ENCODE peak calls at places on chromosomes 7 and 10, in five cellular contexts. H, W, N, U and Z are unnamed samples.
A peak's percentile ranks its signal among the peaks of the same experiment; 100 is the strongest.

GRCh38 chr10:62354941-62355340 is 19.2 kb upstream of the ZNF365 start:
- DNase-seq in W (peak; percentile 45), U (no peak), H (no peak), N (no peak), Z (no peak)

GRCh38 chr7:22329816-22330524 is 27.0 kb downstream of the RAPGEF5 start:
- DNase-seq in W (no peak), U (no peak), N (peak; percentile 48), H (no peak), Z (no peak)

GRCh38 chr10:21995557-21995956 is 8.0 kb downstream of the DNAJC1 start:
- DNase-seq in H (no peak), W (peak; percentile 46), N (no peak), U (no peak), Z (no peak)

GRCh38 chr7:28903779-28904538 is 54.2 kb downstream of the TRIL start:
- DNase-seq in U (no peak), H (no peak), W (peak; percentile 31), N (no peak), Z (no peak)

GRCh38 chr10:122033224-122033926 is 44.4 kb downstream of the TACC2 start:
- DNase-seq in U (no peak), N (peak; percentile 29), H (no peak), W (no peak), Z (no peak)

GRCh38 chr10:50536617-50537252 is 87.0 kb downstream of the SGMS1 start:
- DNase-seq in H (no peak), N (no peak), U (no peak), W (peak; percentile 79), Z (no peak)

GRCh38 chr7:98252655-98253054 is 623 bp upstream of the TECPR1 start:
- DNase-seq in U (no peak), N (no peak), H (no peak), W (peak; percentile 49), Z (no peak)

GRCh38 chr7:67422601-67423000 is 426.0 kb downstream of the TYW1 start:
- DNase-seq in W (no peak), H (no peak), N (no peak), U (no peak), Z (no peak)

GRCh38 chr7:135508853-135509588 is 881 bp downstream of the CNOT4 start:
- DNase-seq in U (no peak), W (peak; percentile 59), N (peak; percentile 39), H (peak; percentile 26), Z (peak; percentile 62)

GRCh38 chr7:74708569-74709275 is 51.2 kb downstream of the GTF2I start:
- DNase-seq in N (no peak), H (no peak), W (no peak), U (no peak), Z (no peak)

GRCh38 chr7:24917510-24918239 is 62.3 kb downstream of the OSBPL3 start:
- DNase-seq in U (no peak), W (peak; percentile 86), N (no peak), H (no peak), Z (no peak)

GRCh38 chr10:43419997-43420368 is 11.0 kb upstream of the HNRNPF start:
- DNase-seq in N (no peak), W (no peak), U (no peak), H (no peak), Z (no peak)

GRCh38 chr10:43421201-43421507 is 12.2 kb upstream of the HNRNPF start:
- DNase-seq in W (no peak), H (no peak), N (no peak), U (no peak), Z (no peak)

GRCh38 chr10:43415544-43415943 is 6.6 kb upstream of the HNRNPF start:
- DNase-seq in H (no peak), W (no peak), N (no peak), U (no peak), Z (no peak)

GRCh38 chr10:43420369-43421200 is 11.6 kb upstream of the HNRNPF start:
- DNase-seq in H (peak; percentile 85), W (peak; percentile 93), U (no peak), N (peak; percentile 94), Z (peak; percentile 70)

DNA sequence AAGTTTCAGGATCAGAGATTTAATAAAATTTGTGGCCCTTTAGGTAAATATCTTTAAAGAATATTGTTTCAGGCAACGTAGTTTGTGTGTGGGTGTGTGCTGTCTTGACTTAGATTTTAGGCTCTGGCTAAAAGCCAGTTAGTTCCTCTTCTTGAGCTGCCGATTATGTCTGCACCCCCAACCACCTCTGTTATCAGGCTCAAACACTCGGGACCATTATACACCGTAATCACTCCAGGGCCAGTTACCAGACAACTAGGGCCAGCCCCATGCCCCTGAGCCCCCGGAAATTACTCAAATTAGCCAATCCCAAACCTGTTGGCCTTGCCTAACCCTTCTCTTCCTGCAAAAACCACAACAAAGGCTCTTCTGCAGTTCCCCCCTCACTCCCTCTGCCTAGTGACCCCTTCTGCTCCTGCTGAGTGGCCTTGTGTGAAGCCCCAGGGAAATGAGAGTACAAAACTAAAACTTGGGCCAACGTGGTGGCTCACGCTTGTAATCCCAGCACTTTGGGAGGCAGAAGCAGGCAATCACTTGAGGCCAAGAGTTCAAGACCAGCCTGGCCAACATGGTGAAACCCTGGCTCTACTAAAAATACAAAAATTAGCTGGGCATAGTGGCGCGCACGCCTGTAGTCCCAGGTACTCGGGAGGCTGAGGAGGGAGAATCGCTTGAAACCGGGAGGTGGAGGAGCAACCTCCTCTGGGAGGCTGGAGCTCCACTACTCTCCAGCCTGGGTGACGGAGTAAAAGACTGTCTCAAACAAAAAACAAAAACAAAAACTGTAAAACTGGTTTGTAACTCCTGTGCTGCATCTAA is 9.2 kb upstream of the HNRNPF start:
- DNase-seq in W (no peak), N (no peak), H (no peak), U (no peak), Z (no peak)
- TF ChIP-seq EZH2phosphoT487 in W (no peak), N (no peak), H (no peak), U (no peak), Z (no peak)

GRCh38 chr10:117130862-117131389 is 7.1 kb downstream of the VAX1 start:
- DNase-seq in W (no peak), N (no peak), U (no peak), H (no peak), Z (no peak)
- H3K27me3 ChIP-seq in W (peaks cover 69% of the 10 kb centered on the region), N (peaks cover 91% of the 10 kb centered on the region), U (no peaks in the 10 kb centered on the region), H (peaks cover 95% of the 10 kb centered on the region), Z (peaks cover 98% of the 10 kb centered on the region)

DNA sequence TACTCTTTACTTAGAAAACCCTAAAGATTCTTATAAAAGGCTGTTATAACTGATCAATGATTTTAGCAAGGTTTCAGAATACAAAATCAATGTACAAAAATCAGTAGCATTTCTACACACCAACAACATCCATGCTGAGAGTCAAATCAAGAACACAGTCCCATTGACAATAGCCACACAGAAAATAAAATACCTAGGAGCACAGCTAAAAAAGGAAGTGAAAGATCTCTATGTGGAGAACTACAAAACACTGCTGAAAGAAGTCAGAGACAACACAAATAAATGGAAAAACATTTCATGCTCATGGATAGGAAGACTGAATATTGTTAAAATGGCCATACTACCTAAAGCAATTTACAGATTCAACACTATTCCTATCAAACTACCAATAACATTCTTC is 427.0 kb downstream of the KCNMA1 start:
- DNase-seq in H (no peak), U (no peak), N (no peak), W (no peak), Z (no peak)
- TF ChIP-seq EZH2phosphoT487 in H (no peak), U (no peak), N (no peak), W (no peak), Z (no peak)

GRCh38 chr10:86389441-86390193 is 23.0 kb upstream of the GRID1 start:
- DNase-seq in N (peak; percentile 81), W (peak; percentile 38), U (no peak), H (peak; percentile 93), Z (peak; percentile 90)
- H3K27me3 ChIP-seq in N (peaks cover 22% of the 10 kb centered on the region), W (peaks cover 59% of the 10 kb centered on the region), U (no peaks in the 10 kb centered on the region), H (peaks cover 23% of the 10 kb centered on the region), Z (peaks cover 54% of the 10 kb centered on the region)

GRCh38 chr7:86978804-86979506 is 80.5 kb downstream of the ELAPOR2 start:
- DNase-seq in W (no peak), N (no peak), U (no peak), H (no peak), Z (no peak)
- TF ChIP-seq EZH2phosphoT487 in W (no peak), N (no peak), U (no peak), H (no peak), Z (no peak)

GRCh38 chr7:117979954-117980497 is 106.8 kb upstream of the CTTNBP2 start:
- DNase-seq in N (no peak), W (no peak), U (no peak), H (no peak), Z (no peak)
- H3K27me3 ChIP-seq in N (no peaks in the 10 kb centered on the region), W (no peaks in the 10 kb centered on the region), U (no peaks in the 10 kb centered on the region), H (no peaks in the 10 kb centered on the region), Z (no peaks in the 10 kb centered on the region)